ENCODE peak calls at places on chromosomes 11 and 22, in eight cellular contexts. S is activated naive CD4-positive, alpha-beta T cell; C is spleen; V is endothelial cell; Z is fibroblast of lung; R is stromal cell of bone marrow; D is stimulated activated CD4-positive, alpha-beta T cell treated with anti-CD3 and anti-CD28 coated beads, Interleukin-1b, Interleukin-23, amount 100 ng/mL, for 1 hour; N is COR-L47. I is an unnamed sample.

GRCh38 chr22:36982136-36982535 is 37.1 kb downstream of the TST start:
- DNase-seq in N (no peak), Z (no peak), R (no peak), D (no peak), S (no peak), C (no peak), V (no peak), I (no peak)

GRCh38 chr11:21933095-21933494 is 259.8 kb upstream of the ANO5 start:
- DNase-seq in R (no peak), S (no peak), N (no peak), V (no peak), Z (no peak), C (no peak), D (no peak), I (no peak)

GRCh38 chr22:39356464-39356863 is 6.7 kb downstream of the SYNGR1 start:
- DNase-seq in D (no peak), S (no peak), R (no peak), Z (no peak), C (no peak), V (no peak), N (no peak), I (no peak)

GRCh38 chr11:126416542-126417090 is 61.1 kb downstream of the ST3GAL4 start:
- DNase-seq in Z (peak), R (peak), N (peak), V (peak), S (no peak), C (peak), D (peak), I (peak)

GRCh38 chr11:2294340-2295290 is 7.1 kb downstream of the C11orf21 start:
- DNase-seq in N (no peak), D (no peak), R (no peak), V (peak), Z (no peak), S (no peak), C (no peak), I (no peak)

GRCh38 chr11:113528982-113529381 is 53.8 kb upstream of the DRD2 start:
- DNase-seq in N (no peak), Z (no peak), R (no peak), D (no peak), S (no peak), V (no peak), C (no peak), I (no peak)

GRCh38 chr11:109853156-109853776 is 239.9 kb upstream of the ZC3H12C start:
- DNase-seq in D (no peak), C (no peak), V (peak), S (no peak), Z (peak), R (peak), N (peak), I (peak)

GRCh38 chr11:61477734-61478148 is 30.8 kb upstream of the LRRC10B start:
- DNase-seq in V (peak), Z (peak), D (peak), C (peak), N (no peak), R (no peak), S (no peak), I (no peak)